ENCODE peak calls at places on chromosome 11, in four cellular contexts. L is HFFc6, Z is dorsolateral prefrontal cortex, X is GM13977. G is an unnamed sample.

GRCh38 chr11:111035746-111036145 is 209.8 kb upstream of the POU2AF2 start:
- DNase-seq in Z (no peak), L (no peak), X (no peak), G (no peak)

GRCh38 chr11:65425105-65425970 is 2.7 kb downstream of the NEAT1 start:
- DNase-seq in X (no peak), Z (peak), L (peak), G (peak)

GRCh38 chr11:1970956-1971355 is 23.8 kb downstream of the MRPL23 start:
- DNase-seq in X (no peak), L (no peak), Z (no peak), G (no peak)

GRCh38 chr11:14500181-14500651 is 605 bp upstream of the COPB1 start:
- DNase-seq in Z (no peak), X (peak), L (peak), G (peak)

GRCh38 chr11:46345881-46346484 is 1.3 kb upstream of the DGKZ start:
- DNase-seq in X (no peak), L (no peak), Z (no peak), G (no peak)

GRCh38 chr11:61569701-61570100 is 11.2 kb downstream of the SYT7 start:
- DNase-seq in X (no peak), L (no peak), Z (no peak), G (no peak)

GRCh38 chr11:134468796-134469195 is 56.8 kb upstream of the B3GAT1 start:
- DNase-seq in X (no peak), Z (no peak), L (no peak), G (no peak)

GRCh38 chr11:35964846-35965245 is 21.0 kb downstream of the LDLRAD3 start:
- DNase-seq in Z (no peak), L (no peak), X (no peak), G (no peak)

GRCh38 chr11:130611791-130612251 is 163.4 kb downstream of the ADAMTS15 start:
- DNase-seq in L (no peak), X (no peak), Z (no peak), G (peak)

GRCh38 chr11:133945087-133945974 is 11.4 kb downstream of the IGSF9B start:
- DNase-seq in X (no peak), L (no peak), Z (no peak), G (peak)

GRCh38 chr11:17551347-17552040 is 4.4 kb downstream of the OTOG start:
- DNase-seq in L (no peak), Z (no peak), X (no peak), G (no peak)

GRCh38 chr11:84564180-84564866 is 1062.8 kb downstream of the DLG2 start:
- DNase-seq in Z (peak), L (peak), X (peak), G (peak)

GRCh38 chr11:123371506-123372297 is 58.4 kb upstream of the GRAMD1B start:
- DNase-seq in L (no peak), Z (no peak), X (no peak), G (no peak)

DNA sequence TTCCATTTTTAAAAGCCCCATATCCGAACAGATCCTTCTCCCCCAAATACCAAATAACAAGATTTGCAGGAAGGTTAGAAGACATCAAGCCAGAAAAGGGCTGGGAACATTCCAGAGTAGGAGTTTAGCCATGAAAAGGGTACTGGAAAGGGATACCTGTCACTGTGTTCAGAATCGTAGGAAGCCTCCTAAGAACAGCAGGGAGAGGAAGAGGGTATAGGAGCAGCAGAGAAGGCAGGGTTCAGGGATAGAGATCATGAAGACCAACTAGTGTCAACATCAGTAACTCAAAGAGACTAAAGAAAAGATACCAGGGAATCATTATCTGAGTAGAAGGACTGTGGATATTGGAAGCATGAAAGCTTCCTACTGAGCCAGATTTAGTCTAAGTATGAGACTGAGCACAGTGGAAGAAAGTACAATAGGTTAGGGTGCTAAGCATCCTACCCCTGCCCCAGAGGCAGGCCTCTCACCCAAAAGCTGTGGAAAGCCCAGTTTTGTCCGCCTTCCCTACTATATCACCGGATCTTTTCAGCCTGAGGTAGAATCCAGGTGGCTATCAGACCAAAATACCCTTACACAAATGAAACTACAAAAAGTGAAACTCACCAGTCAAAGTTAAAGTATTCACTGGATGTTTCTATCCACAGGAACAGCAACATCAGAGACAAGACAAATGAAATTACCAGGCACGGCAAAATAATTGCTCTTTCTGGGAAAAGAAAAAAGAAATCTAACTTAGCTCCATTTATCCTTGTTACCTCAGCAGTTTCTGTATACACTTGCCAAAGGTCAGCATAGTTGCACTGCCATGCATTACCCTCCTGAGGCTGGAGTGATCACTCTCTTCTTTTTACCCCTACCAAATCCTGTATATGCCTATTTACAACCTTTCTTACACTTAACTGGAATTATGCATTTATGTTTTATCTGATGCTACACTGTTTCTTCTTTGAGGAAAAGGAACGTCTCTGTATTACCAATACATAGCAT is 16.7 kb downstream of the GDPD4 start:
- DNase-seq in L (no peak), Z (no peak), X (no peak), G (no peak)
- TF ChIP-seq CTCF in L (no peak), Z (no peak), X (no peak), G (no peak)

GRCh38 chr11:70762810-70763209 is 364.5 kb downstream of the CTTN start:
- DNase-seq in Z (no peak), X (no peak), L (no peak), G (no peak)

GRCh38 chr11:70759846-70760245 is 361.5 kb downstream of the CTTN start:
- DNase-seq in Z (no peak), L (no peak), X (no peak), G (no peak)

GRCh38 chr11:70761906-70762196 is 363.5 kb downstream of the CTTN start:
- DNase-seq in X (no peak), Z (no peak), L (no peak), G (no peak)

GRCh38 chr11:70760416-70761020 is 362.2 kb downstream of the CTTN start:
- DNase-seq in Z (no peak), X (no peak), L (no peak), G (no peak)

DNA sequence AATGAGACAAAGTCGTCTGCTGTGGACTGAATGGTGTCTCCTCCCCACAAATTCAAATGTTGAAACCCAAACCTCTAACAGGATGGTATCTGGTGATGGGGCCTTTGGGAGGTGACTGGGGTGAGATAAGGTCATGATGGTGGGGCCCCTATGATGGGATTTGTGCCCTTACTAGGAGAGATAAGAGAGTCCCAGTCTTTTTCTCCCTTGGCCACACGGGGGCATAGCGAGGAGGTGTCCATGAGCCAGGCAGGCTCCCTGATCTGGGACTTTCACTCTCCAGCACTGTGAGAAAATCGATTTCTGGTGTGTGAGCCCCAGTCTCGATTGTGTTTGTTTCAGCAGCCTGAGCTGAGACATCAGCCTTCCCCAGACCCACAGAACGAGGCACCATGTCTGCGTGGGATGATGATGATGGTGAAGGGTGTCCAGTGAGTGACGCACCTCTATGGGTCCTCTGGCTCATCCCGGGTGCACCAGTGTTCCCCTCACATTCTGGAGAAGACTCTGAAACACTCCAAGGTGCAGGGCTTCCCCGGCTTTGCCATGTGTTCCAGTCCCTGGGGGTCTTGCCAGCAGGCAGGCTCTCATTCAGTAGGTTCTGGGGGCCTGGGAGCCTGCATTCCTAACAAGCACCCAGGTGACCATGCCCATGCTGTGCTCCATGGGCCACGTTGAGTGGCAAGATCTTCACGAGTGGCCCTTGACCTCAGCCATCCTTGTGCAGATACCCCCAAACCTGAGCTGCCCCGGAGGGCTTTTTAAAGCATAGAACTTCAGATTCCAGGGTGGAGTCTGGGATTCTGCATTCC is 363.0 kb downstream of the CTTN start:
- DNase-seq in L (no peak), X (no peak), Z (no peak), G (no peak)
- TF ChIP-seq CTCF in L (peak), X (no peak), Z (no peak), G (no peak)

DNA sequence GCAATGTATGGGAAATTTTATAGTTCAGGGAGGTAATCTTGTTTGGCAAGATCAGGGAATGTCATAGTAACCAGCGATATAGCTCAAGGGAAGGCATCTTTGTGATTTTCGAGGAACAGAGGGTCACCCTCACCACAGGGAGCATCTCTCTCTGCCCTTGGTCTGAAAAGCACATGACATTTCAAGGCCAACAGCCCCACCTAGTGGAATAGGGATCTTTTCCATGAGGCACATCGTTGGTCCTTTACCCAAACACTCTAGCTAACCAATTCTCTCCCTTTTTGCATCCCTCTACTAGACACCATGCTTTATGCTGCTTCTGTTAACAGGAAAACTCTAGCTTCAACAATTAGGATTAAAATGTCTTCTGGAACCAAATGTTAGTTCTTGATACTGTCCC is 179.0 kb downstream of the GRM5 start:
- DNase-seq in Z (no peak), X (peak), L (peak), G (no peak)
- TF ChIP-seq CTCF in Z (peak), X (peak), L (peak), G (peak)

DNA sequence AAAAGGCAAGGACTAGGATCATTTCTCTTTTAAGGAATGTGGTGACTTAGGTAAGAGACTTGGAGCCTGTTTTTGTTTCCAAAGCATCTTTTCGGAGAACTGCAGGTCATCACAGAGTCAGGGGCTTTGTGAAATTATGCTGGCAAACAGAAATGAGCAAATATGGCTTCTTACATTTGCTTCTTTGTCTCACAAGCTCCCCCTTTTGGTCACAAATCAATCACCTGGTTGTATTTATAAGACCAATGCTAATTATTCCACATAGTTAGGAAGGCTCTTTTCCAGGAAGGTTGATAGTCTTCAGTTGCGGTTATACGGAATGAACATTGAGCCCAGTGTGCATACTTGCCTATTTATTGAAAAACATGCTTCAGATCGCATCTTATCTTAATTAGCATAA is 34.6 kb upstream of the CEP126 start:
- DNase-seq in L (peak), X (no peak), Z (no peak), G (peak)
- TF ChIP-seq CTCF in L (peak), X (peak), Z (peak), G (peak)

DNA sequence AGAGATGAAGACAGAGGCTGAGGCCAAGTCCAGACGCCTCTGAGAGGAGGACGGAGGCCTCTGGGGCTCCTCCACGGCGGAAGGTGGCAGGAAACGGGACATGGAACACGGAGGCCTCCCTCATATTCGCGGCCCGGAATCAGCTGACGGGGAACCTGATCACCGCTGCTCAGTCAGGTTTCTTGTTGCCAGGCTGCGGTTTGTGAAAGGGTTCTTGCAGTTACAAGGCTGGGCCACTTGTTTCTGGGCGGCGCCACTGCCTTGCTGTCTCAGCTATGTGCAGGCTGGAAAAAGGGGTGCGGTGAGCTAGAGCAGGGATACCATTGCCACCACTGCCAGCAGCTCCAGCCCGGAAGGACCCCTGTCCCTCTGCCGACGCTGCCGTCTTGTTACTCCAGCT is 10.0 kb upstream of the MMP1 start:
- DNase-seq in X (no peak), L (no peak), Z (no peak), G (peak)
- TF ChIP-seq CTCF in X (peak), L (peak), Z (no peak), G (peak)

DNA sequence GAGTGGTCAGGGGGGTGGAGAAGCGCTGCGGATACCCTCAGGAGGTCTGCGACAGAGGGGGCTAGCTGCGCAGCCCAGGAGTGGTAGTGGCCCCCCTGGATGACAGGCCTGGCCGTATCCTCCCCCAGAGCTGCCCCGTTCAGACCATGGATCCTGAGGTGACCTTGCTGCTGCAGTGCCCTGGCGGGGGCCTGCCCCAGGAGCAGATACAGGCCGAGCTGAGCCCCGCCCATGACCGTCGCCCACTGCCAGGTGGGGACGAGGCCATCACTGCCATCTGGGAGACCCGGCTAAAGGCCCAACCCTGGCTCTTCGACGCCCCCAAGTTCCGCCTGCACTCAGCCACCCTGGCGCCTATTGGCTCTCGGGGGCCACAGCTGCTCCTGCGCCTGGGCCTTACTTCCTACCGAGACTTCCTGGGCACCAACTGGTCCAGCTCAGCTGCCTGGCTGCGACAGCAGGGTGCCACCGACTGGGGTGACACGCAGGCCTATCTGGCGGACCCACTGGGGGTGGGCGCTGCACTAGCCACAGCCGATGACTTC is 505 bp downstream of the NUDT22 start:
- DNase-seq in L (no peak), X (peak), Z (no peak), G (no peak)
- TF ChIP-seq CTCF in L (no peak), X (peak), Z (no peak), G (no peak)

GRCh38 chr11:121625784-121626506 is 173.2 kb upstream of the SORL1-AS1 start:
- DNase-seq in L (no peak), X (no peak), Z (no peak), G (peak)

GRCh38 chr11:121630041-121630440 is 177.3 kb upstream of the SORL1-AS1 start:
- DNase-seq in Z (no peak), X (no peak), L (peak), G (peak)

DNA sequence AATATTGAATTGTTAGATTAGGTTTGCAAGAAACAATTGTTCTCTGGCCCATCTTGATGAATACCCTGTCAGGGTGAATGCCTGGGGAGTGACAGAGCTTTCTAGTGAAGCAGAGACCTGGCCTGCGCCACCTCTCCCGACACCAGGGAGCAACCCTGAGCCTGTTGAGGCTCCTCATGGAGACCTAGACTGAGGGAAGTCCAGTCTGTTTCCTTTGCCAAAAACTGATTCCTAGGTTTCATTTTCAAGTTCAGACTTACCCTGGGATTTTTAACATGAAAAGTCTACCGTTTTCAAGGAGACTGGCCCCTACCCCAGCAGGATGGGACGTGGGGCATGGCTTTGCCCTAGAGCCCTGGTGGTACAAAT is 173.7 kb upstream of the SORL1-AS1 start:
- DNase-seq in Z (no peak), L (no peak), X (no peak), G (peak)
- TF ChIP-seq CTCF in Z (no peak), L (no peak), X (no peak), G (no peak)

GRCh38 chr11:3132831-3133455 is 32.2 kb downstream of the OSBPL5 start:
- DNase-seq in X (no peak), Z (no peak), L (no peak), G (no peak)

GRCh38 chr11:3131330-3131941 is 33.7 kb downstream of the OSBPL5 start:
- DNase-seq in Z (no peak), L (no peak), X (no peak), G (no peak)

GRCh38 chr11:3130269-3131071 is 34.6 kb downstream of the OSBPL5 start:
- DNase-seq in L (no peak), Z (peak), X (no peak), G (no peak)

GRCh38 chr11:3133456-3134217 is 31.5 kb downstream of the OSBPL5 start:
- DNase-seq in L (no peak), X (no peak), Z (no peak), G (no peak)

DNA sequence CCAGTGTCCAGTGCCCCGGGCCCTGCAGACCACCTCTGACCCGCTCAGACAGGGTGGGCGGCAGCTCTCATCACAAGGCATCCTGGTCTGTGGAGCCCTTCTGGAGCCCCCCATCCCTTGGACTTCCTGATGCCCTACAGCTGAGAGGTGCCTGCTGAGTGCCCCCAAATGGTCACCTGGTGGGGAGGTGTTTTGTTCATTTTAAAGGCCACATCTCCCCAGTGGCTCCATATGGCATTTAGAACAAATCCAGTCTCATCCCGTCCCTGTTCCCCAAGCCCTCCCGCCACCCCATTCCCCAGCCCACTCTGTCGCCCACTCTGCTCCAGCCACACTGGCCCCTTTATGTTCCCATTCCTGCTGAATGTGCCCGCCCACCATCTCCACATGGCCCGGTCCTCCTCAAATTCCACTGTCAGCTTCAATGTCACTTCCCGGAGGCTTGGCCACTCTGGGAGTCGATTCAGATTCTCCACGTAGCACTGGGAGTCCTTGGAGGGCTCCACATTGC is 32.8 kb downstream of the OSBPL5 start:
- DNase-seq in L (no peak), X (no peak), Z (no peak), G (no peak)
- TF ChIP-seq CTCF in L (no peak), X (no peak), Z (no peak), G (no peak)

G was measured in fibroblast of lung.